ENCODE peak calls at places on chromosomes 6 and 20, in four cellular contexts. S is Peyer's patch; O is fibroblast of lung; P is CD8-positive, alpha-beta memory T cell. F is an unnamed sample. For H3K36me3, the result is how much of the 10 kb centered on the place peaks cover.

GRCh38 chr20:44695295-44696230 is 19.6 kb upstream of the CCN5 start:
- DNase-seq in S (no peak), P (no peak), O (peak), F (no peak)

GRCh38 chr20:24696396-24696795 is 227.0 kb downstream of the SYNDIG1 start:
- DNase-seq in O (no peak), S (peak), P (no peak), F (no peak)

GRCh38 chr20:8421981-8422380 is 289.9 kb downstream of the PLCB1 start:
- DNase-seq in S (no peak), O (peak), P (no peak), F (no peak)

GRCh38 chr6:107574856-107575255 is 84.9 kb downstream of the SOBP start:
- DNase-seq in P (no peak), O (no peak), S (no peak), F (no peak)

GRCh38 chr20:41028359-41029149 is at the start of gene TOP1:
- DNase-seq in S (peak), P (peak), O (peak), F (peak)

GRCh38 chr6:15308445-15309213 is 62.8 kb downstream of the JARID2 start:
- DNase-seq in O (no peak), S (no peak), P (no peak), F (no peak)

GRCh38 chr6:33241968-33242367 is 29.7 kb downstream of the VPS52 start:
- DNase-seq in P (no peak), O (no peak), S (no peak), F (no peak)

GRCh38 chr6:96931198-96931597 is 6.7 kb downstream of the KLHL32 start:
- DNase-seq in O (no peak), P (no peak), S (no peak), F (no peak)

GRCh38 chr6:114170958-114171387 is 171.8 kb downstream of the HS3ST5 start:
- DNase-seq in S (no peak), P (no peak), O (no peak), F (no peak)

GRCh38 chr6:31865205-31866118 is 2.8 kb upstream of the NEU1 start:
- DNase-seq in S (no peak), P (no peak), O (no peak), F (no peak)

GRCh38 chr6:30942338-30943060 is 1.7 kb downstream of the MUCL3 start:
- DNase-seq in P (no peak), S (peak), O (peak), F (peak)

GRCh38 chr6:111263837-111264236 is 176.5 kb downstream of the SLC16A10 start:
- DNase-seq in O (peak), P (no peak), S (no peak), F (no peak)

GRCh38 chr6:26187981-26188635 is 100.9 kb downstream of the HFE start:
- DNase-seq in P (peak), S (no peak), O (peak), F (peak)

GRCh38 chr6:24903681-24904080 is 32.1 kb downstream of the RIPOR2 start:
- DNase-seq in S (no peak), O (no peak), P (no peak), F (no peak)

GRCh38 chr20:54085910-54086309 is 15.5 kb upstream of the BCAS1 start:
- DNase-seq in P (no peak), S (no peak), O (no peak), F (no peak)

GRCh38 chr6:148629197-148629909 is 117.5 kb upstream of the UST start:
- DNase-seq in O (peak), S (no peak), P (no peak), F (peak)

GRCh38 chr6:21325201-21325856 is 268.2 kb upstream of the SOX4 start:
- DNase-seq in S (no peak), P (no peak), O (no peak), F (no peak)

GRCh38 chr6:150297327-150298028 is 71.3 kb upstream of the IYD start:
- DNase-seq in O (peak), P (no peak), S (no peak), F (no peak)

GRCh38 chr6:106477158-106477557 is 116.6 kb downstream of the CRYBG1 start:
- DNase-seq in O (no peak), S (no peak), P (no peak), F (no peak)

GRCh38 chr20:31840906-31841816 is 4.2 kb downstream of the FOXS1 start:
- DNase-seq in O (no peak), S (no peak), P (no peak), F (no peak)

GRCh38 chr6:164346631-164347030 is 932.1 kb downstream of the QKI start:
- DNase-seq in P (no peak), S (no peak), O (no peak), F (no peak)

GRCh38 chr6:30619561-30619960 is 1.9 kb downstream of the MRPS18B start:
- DNase-seq in S (no peak), O (no peak), P (no peak), F (no peak)

GRCh38 chr20:52267418-52267817 is 75.8 kb upstream of the ZFP64 start:
- DNase-seq in S (no peak), O (no peak), P (no peak), F (no peak)

GRCh38 chr20:38187512-38187911 is 22.4 kb upstream of the TGM2 start:
- DNase-seq in O (peak), P (no peak), S (no peak), F (no peak)

GRCh38 chr6:76861403-76861802 is 601.9 kb downstream of the HTR1B start:
- DNase-seq in O (no peak), S (no peak), P (no peak), F (no peak)

GRCh38 chr6:20707166-20707485 is 172.9 kb downstream of the CDKAL1 start:
- DNase-seq in O (no peak), S (no peak), P (no peak), F (no peak)

DNA sequence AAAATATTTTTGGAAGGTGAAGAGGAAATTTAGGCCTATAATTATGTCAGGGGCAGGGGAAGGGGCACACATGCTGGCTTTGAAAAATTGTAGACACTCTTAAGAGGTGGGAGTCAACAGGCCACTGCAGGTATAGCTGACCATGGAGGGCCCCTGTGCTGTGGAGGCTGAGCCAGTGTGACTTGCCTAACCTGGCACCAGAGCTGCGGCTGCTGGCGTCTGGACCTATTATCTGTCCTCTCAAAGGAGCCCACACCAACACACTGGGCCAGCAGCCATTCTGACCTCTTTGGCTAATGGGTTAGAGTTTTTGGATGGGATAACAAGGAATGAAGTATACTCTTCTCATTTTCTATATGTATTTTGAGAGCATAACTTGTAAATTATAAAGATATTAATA is 4.5 kb downstream of the GID8 start:
- DNase-seq in O (no peak), P (no peak), S (no peak), F (no peak)
- H3K36me3 ChIP-seq in O (under half), P (under half), S (under half), F (under half)

GRCh38 chr20:36833275-36834020 is 42.5 kb upstream of the TLDC2 start:
- DNase-seq in S (no peak), O (peak), P (no peak), F (no peak)
- H3K4me3 ChIP-seq in S (no peak), O (no peak), P (no peak), F (no peak)

GRCh38 chr20:62004614-62005013 is 61.1 kb downstream of the TAF4 start:
- DNase-seq in P (no peak), O (no peak), S (no peak), F (no peak)

GRCh38 chr20:62009322-62009721 is 56.4 kb downstream of the TAF4 start:
- DNase-seq in P (no peak), S (no peak), O (no peak), F (no peak)

GRCh38 chr20:62008643-62009183 is 57.0 kb downstream of the TAF4 start:
- DNase-seq in O (no peak), S (no peak), P (no peak), F (no peak)

GRCh38 chr20:62006482-62006881 is 59.2 kb downstream of the TAF4 start:
- DNase-seq in O (no peak), P (no peak), S (no peak), F (no peak)

DNA sequence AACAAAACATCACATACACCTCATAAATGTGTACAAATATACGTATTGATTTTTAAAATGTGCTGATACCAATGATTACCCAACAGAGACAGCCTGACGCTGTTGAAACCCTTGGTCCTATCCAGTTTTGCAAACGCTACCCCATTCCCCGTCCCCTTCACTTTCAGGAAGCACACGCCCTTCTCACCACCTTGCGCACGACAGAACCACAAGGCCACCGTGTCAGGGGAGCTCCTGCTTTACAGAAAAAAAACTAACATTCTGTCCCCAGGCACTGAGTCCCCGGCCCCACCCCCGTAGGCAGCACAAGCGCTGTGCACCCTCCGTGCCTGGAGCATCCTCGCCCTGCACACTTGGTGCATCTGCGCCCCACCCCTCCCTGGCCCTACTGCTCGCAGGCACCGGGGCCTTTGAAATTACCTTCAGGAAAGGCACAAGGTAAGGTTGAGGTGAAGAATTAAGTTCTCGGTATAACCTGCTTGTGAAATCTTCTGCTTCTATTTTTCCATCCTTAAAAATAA is 58.5 kb downstream of the TAF4 start:
- DNase-seq in P (no peak), O (no peak), S (no peak), F (no peak)
- H3K36me3 ChIP-seq in P (under half), O (under half), S (under half), F (under half)

DNA sequence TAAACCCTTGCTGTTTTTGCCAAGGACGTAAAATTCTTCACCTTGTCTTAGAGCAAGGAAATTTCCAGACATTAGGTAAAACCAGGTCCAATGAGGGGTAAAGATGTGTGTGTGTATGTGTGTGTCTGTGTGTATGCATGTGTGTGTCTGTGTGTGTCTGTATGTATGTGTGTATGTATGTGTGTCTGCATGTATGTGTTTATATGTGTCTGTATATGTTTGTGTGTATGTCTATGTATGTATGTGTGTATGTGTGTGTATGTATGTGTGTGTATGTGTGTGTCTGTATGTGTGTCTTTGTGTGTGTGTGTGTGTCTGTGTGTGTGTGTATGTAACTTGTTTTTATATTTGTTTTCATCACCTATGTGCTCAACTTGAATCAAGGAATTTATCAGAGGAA is 373.7 kb downstream of the TAF4 start:
- DNase-seq in S (no peak), O (no peak), P (no peak), F (no peak)
- H3K4me3 ChIP-seq in S (no peak), O (no peak), P (no peak), F (no peak)

DNA sequence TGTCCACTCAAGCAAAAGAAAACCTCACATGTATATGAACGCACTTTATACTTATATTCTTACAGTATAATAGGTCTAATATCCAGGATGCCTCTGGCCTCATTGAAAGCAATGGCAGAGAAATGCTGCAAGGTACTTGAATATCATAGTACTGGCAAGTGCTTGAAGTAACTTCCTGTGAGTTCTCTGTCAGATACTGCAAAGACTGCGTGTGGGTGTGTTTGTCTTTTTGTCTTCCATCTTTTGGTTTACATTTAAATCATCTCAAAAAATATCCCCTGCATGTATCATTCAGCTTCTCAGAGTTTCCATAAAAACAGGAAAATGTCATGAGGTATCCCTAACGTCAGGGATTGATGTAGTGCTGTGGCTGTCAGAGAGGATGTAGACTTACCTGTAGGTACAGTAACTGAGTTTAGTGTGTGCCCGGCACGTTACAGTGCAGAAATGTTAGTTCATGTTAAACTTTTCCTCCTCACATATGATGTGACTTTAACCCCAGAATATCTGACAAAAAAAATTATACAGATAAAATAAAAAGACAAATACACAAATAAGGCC is 184.3 kb downstream of the DST start:
- DNase-seq in P (no peak), O (no peak), S (no peak), F (no peak)
- H3K36me3 ChIP-seq in P (under half), O (under half), S (under half), F (under half)

GRCh38 chr6:2396856-2397640 is 151.6 kb upstream of the GMDS start:
- DNase-seq in S (no peak), P (no peak), O (peak), F (no peak)
- H3K4me3 ChIP-seq in S (no peak), P (no peak), O (peak), F (no peak)

GRCh38 chr20:35627121-35627520 is 11.5 kb downstream of the SPAG4 start:
- DNase-seq in O (no peak), S (no peak), P (no peak), F (no peak)

GRCh38 chr20:35629432-35630145 is 14.0 kb downstream of the SPAG4 start:
- DNase-seq in O (no peak), S (no peak), P (no peak), F (no peak)

GRCh38 chr20:35630636-35631035 is 15.0 kb downstream of the SPAG4 start:
- DNase-seq in S (no peak), O (no peak), P (no peak), F (no peak)

GRCh38 chr20:35625584-35626385 is 10.2 kb downstream of the SPAG4 start:
- DNase-seq in P (no peak), O (no peak), S (no peak), F (no peak)

DNA sequence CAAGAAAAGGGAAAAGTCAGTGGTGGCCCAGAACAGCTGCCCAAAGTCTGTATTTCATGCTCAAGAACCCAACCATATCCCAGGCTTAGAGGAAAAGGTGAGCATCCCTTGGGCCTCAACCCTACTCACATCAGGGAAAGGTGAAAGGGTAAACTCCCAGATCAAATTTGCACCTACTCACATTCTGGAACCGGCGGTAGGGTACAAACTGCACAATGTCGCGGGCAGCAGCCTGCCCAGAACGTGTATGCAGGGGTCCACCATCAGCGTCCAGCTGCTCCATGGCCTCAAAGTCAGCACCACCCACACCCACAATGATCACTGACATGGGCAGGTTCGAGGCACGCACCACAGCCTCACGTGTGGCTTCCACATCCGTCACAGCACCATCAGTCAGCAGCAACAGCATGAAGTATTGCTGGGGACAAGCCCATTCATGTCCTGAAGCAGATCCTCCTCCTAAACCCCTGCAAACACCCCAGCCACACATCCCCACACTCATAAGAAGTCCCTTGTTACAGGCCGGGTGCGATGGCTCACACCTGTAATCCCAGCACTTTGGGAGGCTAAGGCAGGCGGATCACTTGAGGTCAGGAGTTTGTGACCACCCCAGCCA is 10.9 kb downstream of the SPAG4 start:
- DNase-seq in O (no peak), S (no peak), P (no peak), F (no peak)
- H3K36me3 ChIP-seq in O (under half), S (under half), P (under half), F (under half)

DNA sequence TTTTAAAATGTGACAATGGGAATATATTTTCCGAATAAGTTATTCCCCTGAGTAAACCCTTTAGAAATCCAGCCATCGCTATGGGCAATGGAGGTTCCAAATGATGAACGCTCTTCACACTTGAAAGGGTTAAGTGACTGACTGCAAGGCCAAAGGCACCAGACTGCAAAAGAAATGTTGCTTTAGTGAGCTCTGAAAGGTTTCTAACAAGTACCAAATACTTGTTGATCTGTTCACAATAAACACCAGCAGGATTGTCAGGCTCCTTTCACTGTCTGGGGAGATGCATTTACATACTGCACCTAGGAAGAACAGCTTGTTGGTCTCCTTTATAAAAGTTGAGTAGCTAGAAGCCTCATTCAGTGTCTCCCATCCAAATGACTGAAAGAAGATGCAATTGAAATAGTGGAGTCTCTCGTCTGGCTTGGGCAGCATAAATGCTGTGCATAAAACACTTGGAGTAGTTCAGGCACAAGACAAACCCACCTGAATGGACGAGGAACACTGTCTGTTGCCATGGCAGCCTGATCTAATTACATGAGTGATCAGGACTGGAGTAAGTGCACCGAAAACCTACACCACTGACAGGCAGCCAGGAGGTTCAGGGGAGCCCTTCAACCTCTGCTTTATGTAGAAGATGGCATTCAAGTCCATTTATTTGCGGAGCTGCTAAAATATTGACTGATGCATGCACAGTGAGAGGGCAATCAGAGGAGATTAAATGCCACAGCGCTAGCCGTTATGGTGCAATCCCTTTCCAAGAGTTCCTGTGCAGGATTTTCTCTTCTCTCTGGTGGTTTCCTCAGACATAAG is 2.9 kb downstream of the ATXN1 start:
- DNase-seq in O (no peak), P (no peak), S (no peak), F (no peak)
- H3K4me3 ChIP-seq in O (peak), P (no peak), S (peak), F (peak)

DNA sequence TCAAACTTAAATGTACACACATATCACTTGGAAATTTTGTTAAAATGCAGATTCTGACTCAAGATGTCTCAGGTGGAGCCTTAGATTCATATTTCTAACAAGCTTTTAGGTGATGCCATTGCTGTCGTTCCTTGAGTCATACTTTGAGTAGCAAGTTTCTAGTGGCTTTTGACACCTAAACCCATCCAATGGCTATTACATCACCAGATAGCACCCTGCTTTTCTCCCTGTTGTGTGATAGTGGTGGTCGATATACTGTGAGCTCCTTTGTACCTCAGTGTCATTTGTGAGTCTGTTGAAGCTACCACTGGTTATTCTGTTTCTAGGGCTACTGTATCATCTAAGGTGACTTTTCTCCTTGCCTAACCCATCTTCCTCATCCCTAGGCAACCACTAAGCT is 34.7 kb upstream of the BAG2 start:
- DNase-seq in O (no peak), P (no peak), S (no peak), F (no peak)
- H3K36me3 ChIP-seq in O (under half), P (under half), S (under half), F (under half)

DNA sequence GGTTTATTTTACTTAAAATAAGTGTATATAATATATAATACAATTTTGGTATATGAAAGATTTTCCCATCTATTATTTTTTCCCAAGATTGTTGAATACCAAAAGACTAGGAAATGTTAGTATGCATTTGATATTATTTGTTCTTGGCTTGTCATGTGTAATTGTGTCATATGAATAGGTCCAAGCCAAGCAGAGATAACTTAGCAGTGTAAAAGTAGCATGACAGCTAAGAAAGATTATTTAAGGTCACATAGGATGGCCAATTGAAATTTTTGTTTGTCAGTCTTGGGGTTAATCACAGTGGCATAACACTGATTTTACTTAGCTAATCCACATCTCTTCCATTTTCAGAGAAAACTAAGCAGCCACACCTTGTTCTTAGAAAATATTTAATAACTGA is 38.8 kb upstream of the RSPO3 start:
- DNase-seq in S (no peak), P (no peak), O (no peak), F (no peak)
- H3K4me3 ChIP-seq in S (no peak), P (no peak), O (no peak), F (no peak)